ENCODE peak calls at places on chromosomes 13 and 19, in eight cellular contexts. B, O, I, M, N, T, R and S are unnamed samples.

GRCh38 chr13:106858910-106859309 is 291.0 kb upstream of the ARGLU1 start:
- DNase-seq in B (no peak), R (no peak), M (no peak), O (no peak), N (no peak), T (no peak), I (no peak), S (no peak)

GRCh38 chr19:3655402-3656072 is 28.9 kb upstream of the CACTIN start:
- DNase-seq in N (no peak), O (no peak), R (no peak), B (no peak), I (no peak), M (peak; percentile 54), T (peak; percentile 42), S (peak; percentile 95)

GRCh38 chr19:11247391-11247790 is 8.0 kb downstream of the ANGPTL8 start:
- DNase-seq in N (peak; percentile 67), T (no peak), O (no peak), R (no peak), M (no peak), B (peak; percentile 60), I (no peak), S (no peak)

GRCh38 chr13:40169476-40169875 is 497.0 kb downstream of the FOXO1 start:
- DNase-seq in B (no peak), O (no peak), M (no peak), T (no peak), I (no peak), R (no peak), N (no peak), S (no peak)

GRCh38 chr13:75312884-75313520 is 169.0 kb downstream of the TBC1D4 start:
- DNase-seq in M (no peak), R (no peak), O (no peak), I (no peak), T (no peak), N (no peak), B (no peak), S (no peak)

GRCh38 chr13:79369226-79369625 is 36.8 kb downstream of the RBM26 start:
- DNase-seq in N (no peak), R (no peak), O (no peak), I (no peak), B (no peak), T (no peak), M (no peak), S (no peak)

GRCh38 chr19:7251502-7251901 is 42.7 kb downstream of the INSR start:
- DNase-seq in T (no peak), M (no peak), R (no peak), N (no peak), B (no peak), I (no peak), O (no peak), S (no peak)

GRCh38 chr13:97121894-97122293 is 100.2 kb upstream of the MBNL2 start:
- DNase-seq in B (no peak), R (no peak), N (no peak), T (peak; percentile 42), M (no peak), I (no peak), O (no peak), S (no peak)

GRCh38 chr13:61362522-61362921 is 53.1 kb downstream of the PCDH20 start:
- DNase-seq in O (no peak), R (no peak), I (no peak), T (no peak), M (no peak), B (no peak), N (no peak), S (no peak)

GRCh38 chr13:106277483-106278154 is 257.8 kb downstream of the EFNB2 start:
- DNase-seq in N (no peak), T (no peak), R (no peak), M (no peak), O (no peak), B (no peak), I (no peak), S (no peak)

GRCh38 chr13:82627183-82627582 is 1255.1 kb downstream of the SLITRK1 start:
- DNase-seq in M (no peak), N (no peak), O (no peak), R (no peak), B (no peak), T (peak; percentile 31), I (peak; percentile 10), S (no peak)

GRCh38 chr13:29761815-29762214 is 88.6 kb downstream of the UBL3 start:
- DNase-seq in I (no peak), O (no peak), N (no peak), B (no peak), T (no peak), M (no peak), R (no peak), S (no peak)

GRCh38 chr13:35833571-35834305 is 297.4 kb downstream of the DCLK1 start:
- DNase-seq in O (no peak), N (no peak), M (no peak), T (no peak), I (no peak), B (no peak), R (no peak), S (no peak)

GRCh38 chr13:110183925-110184324 is 123.0 kb downstream of the COL4A1 start:
- DNase-seq in R (peak; percentile 31), I (no peak), O (no peak), M (no peak), T (no peak), N (no peak), B (no peak), S (no peak)

GRCh38 chr13:47126432-47126831 is 229.6 kb upstream of the HTR2A start:
- DNase-seq in I (no peak), O (no peak), N (no peak), R (no peak), B (peak; percentile 64), T (no peak), M (no peak), S (no peak)

GRCh38 chr13:113938716-113939115 is 35.2 kb downstream of the C13orf46 start:
- DNase-seq in N (no peak), T (no peak), R (no peak), O (no peak), M (no peak), B (no peak), I (no peak), S (no peak)

GRCh38 chr19:54312011-54312410 is 955 bp downstream of the LILRA5 start:
- DNase-seq in R (no peak), I (no peak), B (no peak), T (no peak), M (no peak), O (no peak), N (no peak), S (no peak)

GRCh38 chr19:289651-290538 is 1.3 kb downstream of the PLPP2 start:
- DNase-seq in R (peak; percentile 85), O (peak; percentile 32), I (peak; percentile 86), M (no peak), B (no peak), T (no peak), N (peak; percentile 72), S (no peak)

GRCh38 chr13:51858433-51859247 is 3.1 kb upstream of the CCDC70 start:
- DNase-seq in R (no peak), B (no peak), O (no peak), N (no peak), T (no peak), I (peak; percentile 31), M (no peak), S (no peak)